ENCODE peak calls at places on chromosomes 13 and 19, in eight cellular contexts. Y, Q, O, T, Z, D, N and F are unnamed samples.
A peak's percentile ranks its signal among the peaks of the same experiment; 100 is the strongest.

GRCh38 chr19:49570138-49570856 is 10.1 kb downstream of the NOSIP start:
- DNase-seq in T (no peak), D (peak; percentile 96), O (peak; percentile 75), Z (peak; percentile 58), Q (peak; percentile 75), N (no peak), Y (peak; percentile 89), F (peak; percentile 86)

GRCh38 chr19:18291019-18291524 is 9.7 kb upstream of the JUND start:
- DNase-seq in Q (no peak), D (no peak), T (no peak), Y (no peak), O (no peak), N (no peak), Z (no peak), F (no peak)

GRCh38 chr13:42865703-42866102 is 84.3 kb downstream of the FAM216B start:
- DNase-seq in O (no peak), N (no peak), D (no peak), Y (no peak), Q (peak; percentile 17), T (no peak), Z (no peak), F (no peak)

GRCh38 chr19:40219721-40220276 is 1.6 kb upstream of the TTC9B start:
- DNase-seq in Y (peak; percentile 8), T (no peak), D (peak; percentile 86), Z (peak; percentile 87), N (no peak), O (peak; percentile 83), Q (peak; percentile 73), F (no peak)

GRCh38 chr19:10086032-10086903 is at the start of gene SHFL:
- DNase-seq in D (peak; percentile 39), O (peak; percentile 62), Q (peak; percentile 20), Y (peak; percentile 9), T (peak; percentile 11), N (no peak), Z (no peak), F (peak; percentile 94)

GRCh38 chr13:25192936-25193335 is 20.8 kb upstream of the AMER2 start:
- DNase-seq in Z (no peak), O (no peak), N (no peak), T (peak; percentile 94), D (no peak), Q (no peak), Y (no peak), F (no peak)

GRCh38 chr13:26575244-26575643 is 17.8 kb downstream of the WASF3 start:
- DNase-seq in D (no peak), Z (no peak), N (no peak), O (peak; percentile 61), Y (no peak), T (no peak), Q (no peak), F (no peak)

GRCh38 chr13:83221813-83222241 is 660.4 kb downstream of the SLITRK1 start:
- DNase-seq in Y (no peak), Q (peak; percentile 30), O (peak; percentile 91), Z (peak; percentile 60), D (no peak), N (no peak), T (no peak), F (no peak)

GRCh38 chr13:29908917-29909755 is 58.7 kb upstream of the UBL3 start:
- DNase-seq in O (no peak), D (no peak), T (no peak), Q (no peak), Z (no peak), N (no peak), Y (no peak), F (no peak)

GRCh38 chr13:60584976-60585375 is 188.0 kb downstream of the TDRD3 start:
- DNase-seq in D (no peak), T (peak; percentile 34), Y (no peak), O (no peak), Z (no peak), N (no peak), Q (peak; percentile 54), F (no peak)

GRCh38 chr13:39561971-39562370 is 41.0 kb downstream of the LHFPL6 start:
- DNase-seq in O (no peak), D (no peak), Q (no peak), T (no peak), N (no peak), Z (no peak), Y (no peak), F (no peak)

GRCh38 chr13:109724603-109725002 is 61.8 kb downstream of the IRS2 start:
- DNase-seq in O (no peak), T (peak; percentile 24), Z (no peak), Q (no peak), D (no peak), N (no peak), Y (no peak), F (no peak)

GRCh38 chr13:67353891-67354459 is 123.8 kb upstream of the PCDH9 start:
- DNase-seq in Y (no peak), T (no peak), O (peak; percentile 18), N (no peak), D (no peak), Q (no peak), Z (no peak), F (no peak)

GRCh38 chr19:15227261-15227660 is 5.0 kb downstream of the EPHX3 start:
- DNase-seq in Y (no peak), N (no peak), O (no peak), D (no peak), Q (no peak), Z (no peak), T (no peak), F (no peak)

GRCh38 chr13:60080871-60081270 is 82.9 kb downstream of the DIAPH3 start:
- DNase-seq in T (no peak), Y (no peak), O (no peak), Q (no peak), D (no peak), N (no peak), Z (no peak), F (no peak)

GRCh38 chr13:44840131-44840530 is 149.1 kb downstream of the NUFIP1 start:
- DNase-seq in O (no peak), N (no peak), T (no peak), Y (no peak), Z (no peak), D (no peak), Q (no peak), F (no peak)

GRCh38 chr13:85040176-85040660 is 759.0 kb downstream of the SLITRK6 start:
- DNase-seq in Y (peak; percentile 76), T (no peak), Z (no peak), Q (no peak), N (no peak), O (no peak), D (no peak), F (no peak)

GRCh38 chr13:63448654-63449053 is 2033.0 kb upstream of the PCDH20 start:
- DNase-seq in Q (no peak), T (no peak), O (no peak), Y (no peak), D (no peak), N (no peak), Z (no peak), F (no peak)

GRCh38 chr13:24083722-24084421 is 76.6 kb upstream of the SPATA13 start:
- DNase-seq in O (no peak), D (no peak), Z (no peak), T (peak; percentile 63), Y (peak; percentile 100), N (no peak), Q (no peak), F (no peak)

GRCh38 chr19:33804021-33804799 is 7.5 kb downstream of the KCTD15 start:
- DNase-seq in Y (no peak), O (no peak), D (peak; percentile 99), N (no peak), Z (no peak), Q (peak; percentile 79), T (peak; percentile 63), F (no peak)